ENCODE peak calls at places on chromosomes 12 and 14, in four cellular contexts. One of them, this sample, is unnamed.
A peak's percentile ranks its signal among the peaks of the same experiment; 100 is the strongest.

GRCh38 chr14:59159169-59159568 is 29.3 kb upstream of the DAAM1 start:
- DNase-seq in endothelial cell of umbilical vein: no peak
- DNase-seq in breast epithelium: no peak
- DNase-seq in Panc1: no peak
- DNase-seq in this sample: no peak

GRCh38 chr14:105357626-105358025 is 40.7 kb upstream of the TEX22 start:
- DNase-seq in breast epithelium: no peak
- DNase-seq in endothelial cell of umbilical vein: no peak
- DNase-seq in Panc1: no peak
- DNase-seq in this sample: no peak

GRCh38 chr14:99507860-99508640 is 26.8 kb downstream of the CCNK start:
- DNase-seq in endothelial cell of umbilical vein: no peak
- DNase-seq in Panc1: no peak
- DNase-seq in breast epithelium: no peak
- DNase-seq in this sample: no peak

GRCh38 chr14:80787876-80788275 is 153.7 kb downstream of the CEP128 start:
- DNase-seq in Panc1: no peak
- DNase-seq in breast epithelium: no peak
- DNase-seq in endothelial cell of umbilical vein: no peak
- DNase-seq in this sample: no peak

GRCh38 chr14:92692822-92693226 is 55.6 kb downstream of the LGMN start:
- DNase-seq in breast epithelium: peak; percentile 71
- DNase-seq in endothelial cell of umbilical vein: peak; percentile 67
- DNase-seq in Panc1: no peak
- DNase-seq in this sample: peak; percentile 22

GRCh38 chr12:3182426-3182825 is 105.2 kb downstream of the TSPAN9 start:
- DNase-seq in endothelial cell of umbilical vein: no peak
- DNase-seq in breast epithelium: no peak
- DNase-seq in Panc1: no peak
- DNase-seq in this sample: no peak

GRCh38 chr12:19547258-19547657 is 108.0 kb downstream of the AEBP2 start:
- DNase-seq in breast epithelium: no peak
- DNase-seq in endothelial cell of umbilical vein: peak; percentile 85
- DNase-seq in Panc1: no peak
- DNase-seq in this sample: no peak

GRCh38 chr14:82385043-82385442 is 851.4 kb upstream of the SEL1L start:
- DNase-seq in endothelial cell of umbilical vein: no peak
- DNase-seq in breast epithelium: no peak
- DNase-seq in Panc1: no peak
- DNase-seq in this sample: no peak

GRCh38 chr14:55103005-55103640 is 25.9 kb upstream of the LGALS3 start:
- DNase-seq in Panc1: peak; percentile 74
- DNase-seq in endothelial cell of umbilical vein: peak; percentile 86
- DNase-seq in breast epithelium: peak; percentile 96
- DNase-seq in this sample: peak; percentile 29

GRCh38 chr12:5713599-5714001 is 231.5 kb downstream of the ANO2 start:
- DNase-seq in Panc1: no peak
- DNase-seq in breast epithelium: no peak
- DNase-seq in endothelial cell of umbilical vein: no peak
- DNase-seq in this sample: no peak

GRCh38 chr12:62290804-62291203 is 30.6 kb downstream of the USP15 start:
- DNase-seq in endothelial cell of umbilical vein: no peak
- DNase-seq in breast epithelium: no peak
- DNase-seq in Panc1: no peak
- DNase-seq in this sample: no peak

GRCh38 chr12:62285284-62285683 is 25.1 kb downstream of the USP15 start:
- DNase-seq in endothelial cell of umbilical vein: no peak
- DNase-seq in Panc1: no peak
- DNase-seq in breast epithelium: no peak
- DNase-seq in this sample: no peak

GRCh38 chr12:62291888-62292760 is 31.9 kb downstream of the USP15 start:
- DNase-seq in Panc1: no peak
- DNase-seq in endothelial cell of umbilical vein: no peak
- DNase-seq in breast epithelium: no peak
- DNase-seq in this sample: no peak

GRCh38 chr12:62284749-62285148 is 24.5 kb downstream of the USP15 start:
- DNase-seq in endothelial cell of umbilical vein: no peak
- DNase-seq in Panc1: no peak
- DNase-seq in breast epithelium: no peak
- DNase-seq in this sample: no peak

GRCh38 chr12:62288328-62288727 is 28.1 kb downstream of the USP15 start:
- DNase-seq in endothelial cell of umbilical vein: no peak
- DNase-seq in breast epithelium: no peak
- DNase-seq in Panc1: no peak
- DNase-seq in this sample: no peak
- H3K9me3 ChIP-seq in endothelial cell of umbilical vein: no peaks in the 10 kb centered on the region
- H3K9me3 ChIP-seq in breast epithelium: peaks cover 18% of the 10 kb centered on the region
- H3K9me3 ChIP-seq in Panc1: peaks cover 7% of the 10 kb centered on the region
- H3K9me3 ChIP-seq in this sample: peaks cover 2% of the 10 kb centered on the region

GRCh38 chr14:56241441-56241840 is 123.2 kb downstream of the PELI2 start:
- DNase-seq in breast epithelium: no peak
- DNase-seq in Panc1: no peak
- DNase-seq in endothelial cell of umbilical vein: no peak
- DNase-seq in this sample: no peak
- H3K9me3 ChIP-seq in breast epithelium: no peaks in the 10 kb centered on the region
- H3K9me3 ChIP-seq in Panc1: no peaks in the 10 kb centered on the region
- H3K9me3 ChIP-seq in endothelial cell of umbilical vein: no peaks in the 10 kb centered on the region
- H3K9me3 ChIP-seq in this sample: no peaks in the 10 kb centered on the region

GRCh38 chr12:133073836-133074235 is 6.9 kb upstream of the ZNF140 start:
- DNase-seq in endothelial cell of umbilical vein: no peak
- DNase-seq in breast epithelium: no peak
- DNase-seq in Panc1: no peak
- DNase-seq in this sample: no peak
- H3K9me3 ChIP-seq in endothelial cell of umbilical vein: no peaks in the 10 kb centered on the region
- H3K9me3 ChIP-seq in breast epithelium: peaks cover 99% of the 10 kb centered on the region
- H3K9me3 ChIP-seq in Panc1: peaks cover 30% of the 10 kb centered on the region
- H3K9me3 ChIP-seq in this sample: peaks cover 21% of the 10 kb centered on the region

DNA sequence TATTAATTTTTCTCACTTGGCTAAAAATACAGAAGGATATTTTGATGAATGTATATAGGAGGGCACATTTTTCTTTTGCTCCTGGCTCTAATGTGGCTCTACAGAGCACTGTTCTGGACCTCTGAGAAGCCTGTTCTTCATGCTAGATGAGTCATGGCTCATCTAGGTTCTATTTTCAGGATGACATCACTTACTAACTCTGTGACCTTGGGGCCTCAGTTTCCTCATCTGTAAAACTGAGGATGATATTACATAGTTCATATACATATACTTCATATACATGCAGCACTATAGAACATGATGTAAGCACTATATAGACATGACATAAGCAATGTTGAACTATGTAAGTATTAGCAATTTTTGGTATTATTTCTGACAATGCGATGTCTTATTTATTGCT is 35.8 kb downstream of the SOCS2 start:
- DNase-seq in endothelial cell of umbilical vein: no peak
- DNase-seq in breast epithelium: no peak
- DNase-seq in Panc1: no peak
- DNase-seq in this sample: no peak
- H3K9me3 ChIP-seq in endothelial cell of umbilical vein: no peaks in the 10 kb centered on the region
- H3K9me3 ChIP-seq in breast epithelium: no peaks in the 10 kb centered on the region
- H3K9me3 ChIP-seq in Panc1: no peaks in the 10 kb centered on the region
- H3K9me3 ChIP-seq in this sample: no peaks in the 10 kb centered on the region

GRCh38 chr12:89263874-89264273 is 88.4 kb downstream of the DUSP6 start:
- DNase-seq in Panc1: no peak
- DNase-seq in endothelial cell of umbilical vein: no peak
- DNase-seq in breast epithelium: no peak
- DNase-seq in this sample: no peak

GRCh38 chr12:89263153-89263552 is 89.1 kb downstream of the DUSP6 start:
- DNase-seq in endothelial cell of umbilical vein: no peak
- DNase-seq in breast epithelium: no peak
- DNase-seq in Panc1: no peak
- DNase-seq in this sample: no peak

GRCh38 chr12:89269184-89269583 is 83.1 kb downstream of the DUSP6 start:
- DNase-seq in endothelial cell of umbilical vein: no peak
- DNase-seq in Panc1: no peak
- DNase-seq in breast epithelium: no peak
- DNase-seq in this sample: no peak

GRCh38 chr12:89270548-89270947 is 81.8 kb downstream of the DUSP6 start:
- DNase-seq in Panc1: no peak
- DNase-seq in breast epithelium: no peak
- DNase-seq in endothelial cell of umbilical vein: no peak
- DNase-seq in this sample: no peak

DNA sequence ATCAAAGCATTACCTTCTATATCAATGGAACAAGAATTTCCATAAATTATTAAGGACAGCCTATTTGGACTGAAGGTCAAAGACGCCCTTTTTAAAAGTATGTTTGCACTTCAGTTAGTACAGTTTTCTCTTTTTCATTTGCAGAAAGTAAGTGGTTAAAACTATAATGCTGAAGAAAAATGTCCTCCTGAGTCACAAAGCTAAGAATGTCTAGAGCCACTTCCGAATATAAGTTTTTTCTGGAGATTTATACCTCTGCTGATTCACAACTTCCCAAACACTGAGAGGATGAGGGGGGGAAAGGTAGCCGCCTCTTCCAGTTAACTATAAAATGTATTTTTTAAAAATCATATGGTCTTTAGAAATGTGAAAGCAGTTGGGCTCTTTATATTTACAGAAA is 84.9 kb downstream of the DUSP6 start:
- DNase-seq in breast epithelium: no peak
- DNase-seq in Panc1: no peak
- DNase-seq in endothelial cell of umbilical vein: no peak
- DNase-seq in this sample: no peak
- H3K9me3 ChIP-seq in breast epithelium: no peaks in the 10 kb centered on the region
- H3K9me3 ChIP-seq in Panc1: no peaks in the 10 kb centered on the region
- H3K9me3 ChIP-seq in endothelial cell of umbilical vein: no peaks in the 10 kb centered on the region
- H3K9me3 ChIP-seq in this sample: no peaks in the 10 kb centered on the region

DNA sequence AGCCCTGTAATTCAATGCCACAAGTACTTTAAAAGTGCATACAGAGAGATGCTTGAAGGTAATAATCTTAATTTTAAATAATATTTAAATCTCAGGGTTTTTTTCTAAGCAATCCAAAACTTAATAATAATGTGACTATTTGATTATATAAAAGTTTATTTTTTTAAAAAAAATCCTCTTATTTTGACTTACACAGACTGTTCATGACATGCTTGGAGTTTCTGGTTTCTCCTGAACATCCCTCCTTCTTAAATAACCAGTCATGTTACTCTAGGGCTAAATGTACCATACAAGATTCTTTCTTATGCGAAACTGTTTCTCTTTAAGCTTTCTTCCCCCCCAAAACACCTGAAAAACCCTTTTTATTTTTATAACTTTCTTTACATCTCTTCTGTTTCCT is 58.2 kb upstream of the SLC2A13 start:
- DNase-seq in breast epithelium: no peak
- DNase-seq in Panc1: no peak
- DNase-seq in endothelial cell of umbilical vein: no peak
- DNase-seq in this sample: no peak
- H3K9me3 ChIP-seq in breast epithelium: no peaks in the 10 kb centered on the region
- H3K9me3 ChIP-seq in Panc1: peaks cover 4% of the 10 kb centered on the region
- H3K9me3 ChIP-seq in endothelial cell of umbilical vein: no peaks in the 10 kb centered on the region
- H3K9me3 ChIP-seq in this sample: no peaks in the 10 kb centered on the region

DNA sequence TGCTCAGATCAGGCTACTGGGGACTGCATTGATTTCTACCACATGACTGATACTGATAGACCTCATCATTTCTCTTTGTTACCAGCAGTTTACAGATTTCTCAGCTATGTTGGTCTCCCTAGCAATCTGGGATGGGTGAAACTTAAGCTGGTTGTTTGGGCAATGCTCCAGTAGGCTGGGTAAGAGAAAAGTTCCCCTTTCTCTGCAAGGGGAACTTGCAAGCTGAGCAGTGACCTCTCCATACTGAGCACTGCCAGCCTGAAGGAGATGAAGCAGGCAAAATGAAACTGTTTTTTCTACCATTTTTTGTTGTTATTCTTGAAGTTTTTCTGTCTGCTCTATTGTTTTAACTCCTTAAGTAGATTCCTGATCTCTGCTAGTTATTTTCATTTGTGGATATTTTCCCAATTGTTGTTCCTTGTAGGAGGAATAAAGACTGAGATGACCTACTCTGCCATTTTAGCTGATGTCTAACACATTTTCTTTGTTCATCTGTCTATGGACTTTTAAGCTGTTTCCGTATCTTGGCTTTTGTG is 1.3 kb upstream of the OR4M1 start:
- DNase-seq in breast epithelium: no peak
- DNase-seq in Panc1: no peak
- DNase-seq in endothelial cell of umbilical vein: no peak
- DNase-seq in this sample: no peak
- H3K9me3 ChIP-seq in breast epithelium: peaks cover 13% of the 10 kb centered on the region
- H3K9me3 ChIP-seq in Panc1: no peaks in the 10 kb centered on the region
- H3K9me3 ChIP-seq in endothelial cell of umbilical vein: no peaks in the 10 kb centered on the region
- H3K9me3 ChIP-seq in this sample: no peaks in the 10 kb centered on the region

DNA sequence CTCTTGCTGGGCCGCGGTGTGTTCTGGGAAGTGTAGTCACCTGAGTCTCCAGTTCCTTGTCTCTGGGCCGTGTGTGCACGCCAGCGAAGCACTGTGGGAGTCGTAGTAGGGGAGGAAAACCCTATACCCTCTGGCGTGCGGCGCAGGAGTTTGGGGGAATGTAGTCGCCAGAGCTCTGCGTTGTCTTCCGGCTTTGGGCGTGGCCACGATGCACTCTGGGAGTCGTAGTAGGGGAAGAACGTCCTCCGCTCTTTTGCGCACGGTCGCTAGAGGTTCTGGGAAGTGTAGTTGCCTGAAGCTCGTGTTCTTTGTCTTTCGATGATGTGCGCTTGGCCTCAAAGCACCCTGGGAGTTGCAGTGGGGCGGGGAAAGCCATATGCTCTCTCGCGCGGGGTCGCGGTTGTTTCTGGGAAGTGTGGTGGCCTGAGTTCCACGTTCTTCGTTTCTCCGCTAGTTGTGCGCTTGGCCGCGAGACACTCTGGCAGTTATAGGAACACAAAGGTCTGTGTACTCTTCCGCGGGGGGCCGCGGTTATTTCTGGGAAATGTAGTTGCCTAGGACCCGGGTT is 588 bp upstream of the ZNF140 start:
- DNase-seq in breast epithelium: peak; percentile 99
- DNase-seq in Panc1: peak; percentile 92
- DNase-seq in endothelial cell of umbilical vein: peak; percentile 100
- DNase-seq in this sample: peak; percentile 92
- H3K9me3 ChIP-seq in breast epithelium: peaks cover 83% of the 10 kb centered on the region
- H3K9me3 ChIP-seq in Panc1: peaks cover 60% of the 10 kb centered on the region
- H3K9me3 ChIP-seq in endothelial cell of umbilical vein: no peaks in the 10 kb centered on the region
- H3K9me3 ChIP-seq in this sample: peaks cover 25% of the 10 kb centered on the region

This sample was measured in T-helper 17 cell.